ENCODE peak calls at places on chromosomes 7 and 10, in five cellular contexts. One of them, this sample, is unnamed.

GRCh38 chr7:94510582-94511456 is 1.2 kb downstream of the CASD1 start:
- DNase-seq in NCI-H2081: peak; percentile 75
- DNase-seq in activated naive CD8-positive, alpha-beta T cell treated with anti-CD3 and anti-CD28 coated beads, Interleukin-2, amount 50 U/mL, for 24 hours: peak; percentile 34
- DNase-seq in fibroblast of pulmonary artery: peak; percentile 19
- DNase-seq in activated CD4-positive, CD25-positive, alpha-beta regulatory T cell: no peak
- DNase-seq in this sample: peak; percentile 7

GRCh38 chr7:64887756-64888508 is 15.1 kb upstream of the ZNF273 start:
- DNase-seq in NCI-H2081: no peak
- DNase-seq in fibroblast of pulmonary artery: no peak
- DNase-seq in activated naive CD8-positive, alpha-beta T cell treated with anti-CD3 and anti-CD28 coated beads, Interleukin-2, amount 50 U/mL, for 24 hours: peak; percentile 63
- DNase-seq in activated CD4-positive, CD25-positive, alpha-beta regulatory T cell: peak; percentile 8
- DNase-seq in this sample: peak; percentile 8

GRCh38 chr7:54995631-54996340 is 23.0 kb upstream of the EGFR start:
- DNase-seq in activated CD4-positive, CD25-positive, alpha-beta regulatory T cell: no peak
- DNase-seq in activated naive CD8-positive, alpha-beta T cell treated with anti-CD3 and anti-CD28 coated beads, Interleukin-2, amount 50 U/mL, for 24 hours: no peak
- DNase-seq in fibroblast of pulmonary artery: peak; percentile 53
- DNase-seq in NCI-H2081: no peak
- DNase-seq in this sample: no peak

GRCh38 chr10:49149881-49150280 is 16.1 kb upstream of the FAM170B start:
- DNase-seq in activated naive CD8-positive, alpha-beta T cell treated with anti-CD3 and anti-CD28 coated beads, Interleukin-2, amount 50 U/mL, for 24 hours: no peak
- DNase-seq in NCI-H2081: no peak
- DNase-seq in activated CD4-positive, CD25-positive, alpha-beta regulatory T cell: no peak
- DNase-seq in fibroblast of pulmonary artery: no peak
- DNase-seq in this sample: no peak

GRCh38 chr10:102432162-102432950 is at the start of gene CUEDC2:
- DNase-seq in fibroblast of pulmonary artery: peak; percentile 98
- DNase-seq in activated CD4-positive, CD25-positive, alpha-beta regulatory T cell: peak; percentile 82
- DNase-seq in NCI-H2081: peak; percentile 90
- DNase-seq in activated naive CD8-positive, alpha-beta T cell treated with anti-CD3 and anti-CD28 coated beads, Interleukin-2, amount 50 U/mL, for 24 hours: peak; percentile 99
- DNase-seq in this sample: peak; percentile 90

GRCh38 chr10:73759512-73760115 is 15.4 kb downstream of the SEC24C start:
- DNase-seq in activated CD4-positive, CD25-positive, alpha-beta regulatory T cell: no peak
- DNase-seq in fibroblast of pulmonary artery: no peak
- DNase-seq in NCI-H2081: no peak
- DNase-seq in activated naive CD8-positive, alpha-beta T cell treated with anti-CD3 and anti-CD28 coated beads, Interleukin-2, amount 50 U/mL, for 24 hours: no peak
- DNase-seq in this sample: peak; percentile 36

GRCh38 chr7:148253629-148254028 is 336.9 kb upstream of the C7orf33 start:
- DNase-seq in NCI-H2081: no peak
- DNase-seq in activated CD4-positive, CD25-positive, alpha-beta regulatory T cell: no peak
- DNase-seq in activated naive CD8-positive, alpha-beta T cell treated with anti-CD3 and anti-CD28 coated beads, Interleukin-2, amount 50 U/mL, for 24 hours: no peak
- DNase-seq in fibroblast of pulmonary artery: no peak
- DNase-seq in this sample: no peak

GRCh38 chr7:117269417-117269816 is 53.4 kb downstream of the WNT2 start:
- DNase-seq in fibroblast of pulmonary artery: peak; percentile 87
- DNase-seq in NCI-H2081: no peak
- DNase-seq in activated naive CD8-positive, alpha-beta T cell treated with anti-CD3 and anti-CD28 coated beads, Interleukin-2, amount 50 U/mL, for 24 hours: no peak
- DNase-seq in activated CD4-positive, CD25-positive, alpha-beta regulatory T cell: no peak
- DNase-seq in this sample: no peak

GRCh38 chr7:157498690-157499089 is 161.9 kb downstream of the DNAJB6 start:
- DNase-seq in NCI-H2081: no peak
- DNase-seq in activated naive CD8-positive, alpha-beta T cell treated with anti-CD3 and anti-CD28 coated beads, Interleukin-2, amount 50 U/mL, for 24 hours: no peak
- DNase-seq in fibroblast of pulmonary artery: no peak
- DNase-seq in activated CD4-positive, CD25-positive, alpha-beta regulatory T cell: no peak
- DNase-seq in this sample: no peak

GRCh38 chr7:128361463-128362441 is at the start of gene PRRT4:
- DNase-seq in activated CD4-positive, CD25-positive, alpha-beta regulatory T cell: peak; percentile 12
- DNase-seq in activated naive CD8-positive, alpha-beta T cell treated with anti-CD3 and anti-CD28 coated beads, Interleukin-2, amount 50 U/mL, for 24 hours: peak; percentile 30
- DNase-seq in NCI-H2081: peak; percentile 44
- DNase-seq in fibroblast of pulmonary artery: no peak
- DNase-seq in this sample: peak; percentile 42

GRCh38 chr7:29281782-29282541 is 87.4 kb downstream of the CHN2 start:
- DNase-seq in NCI-H2081: peak; percentile 69
- DNase-seq in activated naive CD8-positive, alpha-beta T cell treated with anti-CD3 and anti-CD28 coated beads, Interleukin-2, amount 50 U/mL, for 24 hours: no peak
- DNase-seq in fibroblast of pulmonary artery: peak; percentile 66
- DNase-seq in activated CD4-positive, CD25-positive, alpha-beta regulatory T cell: no peak
- DNase-seq in this sample: no peak

GRCh38 chr10:46064269-46064817 is 18.3 kb upstream of the MSMB start:
- DNase-seq in NCI-H2081: no peak
- DNase-seq in activated naive CD8-positive, alpha-beta T cell treated with anti-CD3 and anti-CD28 coated beads, Interleukin-2, amount 50 U/mL, for 24 hours: no peak
- DNase-seq in fibroblast of pulmonary artery: no peak
- DNase-seq in activated CD4-positive, CD25-positive, alpha-beta regulatory T cell: no peak
- DNase-seq in this sample: no peak

GRCh38 chr10:23467024-23467423 is 28.1 kb downstream of the OTUD1 start:
- DNase-seq in activated CD4-positive, CD25-positive, alpha-beta regulatory T cell: no peak
- DNase-seq in fibroblast of pulmonary artery: no peak
- DNase-seq in activated naive CD8-positive, alpha-beta T cell treated with anti-CD3 and anti-CD28 coated beads, Interleukin-2, amount 50 U/mL, for 24 hours: no peak
- DNase-seq in NCI-H2081: no peak
- DNase-seq in this sample: no peak

GRCh38 chr10:110774069-110775021 is 97.4 kb upstream of the PDCD4 start:
- DNase-seq in activated naive CD8-positive, alpha-beta T cell treated with anti-CD3 and anti-CD28 coated beads, Interleukin-2, amount 50 U/mL, for 24 hours: peak; percentile 46
- DNase-seq in NCI-H2081: no peak
- DNase-seq in fibroblast of pulmonary artery: peak; percentile 46
- DNase-seq in activated CD4-positive, CD25-positive, alpha-beta regulatory T cell: no peak
- DNase-seq in this sample: no peak

GRCh38 chr10:102352066-102352715 is 43.3 kb upstream of the NFKB2 start:
- DNase-seq in NCI-H2081: peak; percentile 54
- DNase-seq in activated CD4-positive, CD25-positive, alpha-beta regulatory T cell: peak; percentile 49
- DNase-seq in activated naive CD8-positive, alpha-beta T cell treated with anti-CD3 and anti-CD28 coated beads, Interleukin-2, amount 50 U/mL, for 24 hours: peak; percentile 77
- DNase-seq in fibroblast of pulmonary artery: peak; percentile 72
- DNase-seq in this sample: peak; percentile 73

GRCh38 chr7:405489-406211 is 114.0 kb downstream of the PDGFA start:
- DNase-seq in activated naive CD8-positive, alpha-beta T cell treated with anti-CD3 and anti-CD28 coated beads, Interleukin-2, amount 50 U/mL, for 24 hours: no peak
- DNase-seq in activated CD4-positive, CD25-positive, alpha-beta regulatory T cell: no peak
- DNase-seq in NCI-H2081: no peak
- DNase-seq in fibroblast of pulmonary artery: no peak
- DNase-seq in this sample: no peak

GRCh38 chr7:20219446-20220292 is 2.5 kb upstream of the MACC1 start:
- DNase-seq in NCI-H2081: peak; percentile 55
- DNase-seq in activated CD4-positive, CD25-positive, alpha-beta regulatory T cell: no peak
- DNase-seq in fibroblast of pulmonary artery: peak; percentile 96
- DNase-seq in activated naive CD8-positive, alpha-beta T cell treated with anti-CD3 and anti-CD28 coated beads, Interleukin-2, amount 50 U/mL, for 24 hours: peak; percentile 14
- DNase-seq in this sample: no peak

GRCh38 chr10:121702351-121703320 is 104.4 kb upstream of the FGFR2 start:
- DNase-seq in NCI-H2081: no peak
- DNase-seq in activated CD4-positive, CD25-positive, alpha-beta regulatory T cell: no peak
- DNase-seq in fibroblast of pulmonary artery: peak; percentile 12
- DNase-seq in activated naive CD8-positive, alpha-beta T cell treated with anti-CD3 and anti-CD28 coated beads, Interleukin-2, amount 50 U/mL, for 24 hours: no peak
- DNase-seq in this sample: no peak

GRCh38 chr10:44240766-44241165 is 144.1 kb downstream of the CXCL12 start:
- DNase-seq in activated CD4-positive, CD25-positive, alpha-beta regulatory T cell: no peak
- DNase-seq in fibroblast of pulmonary artery: peak; percentile 15
- DNase-seq in NCI-H2081: no peak
- DNase-seq in activated naive CD8-positive, alpha-beta T cell treated with anti-CD3 and anti-CD28 coated beads, Interleukin-2, amount 50 U/mL, for 24 hours: no peak
- DNase-seq in this sample: no peak

GRCh38 chr10:35572583-35572982 is 32.6 kb upstream of the GJD4 start:
- DNase-seq in NCI-H2081: no peak
- DNase-seq in activated CD4-positive, CD25-positive, alpha-beta regulatory T cell: no peak
- DNase-seq in fibroblast of pulmonary artery: peak; percentile 26
- DNase-seq in activated naive CD8-positive, alpha-beta T cell treated with anti-CD3 and anti-CD28 coated beads, Interleukin-2, amount 50 U/mL, for 24 hours: no peak
- DNase-seq in this sample: no peak

GRCh38 chr7:150826061-150826849 is 25.7 kb downstream of the TMEM176A start:
- DNase-seq in activated CD4-positive, CD25-positive, alpha-beta regulatory T cell: no peak
- DNase-seq in NCI-H2081: no peak
- DNase-seq in activated naive CD8-positive, alpha-beta T cell treated with anti-CD3 and anti-CD28 coated beads, Interleukin-2, amount 50 U/mL, for 24 hours: no peak
- DNase-seq in fibroblast of pulmonary artery: no peak
- DNase-seq in this sample: no peak

GRCh38 chr7:139734395-139734794 is 43.4 kb downstream of the HIPK2 start:
- DNase-seq in fibroblast of pulmonary artery: peak; percentile 99
- DNase-seq in NCI-H2081: no peak
- DNase-seq in activated CD4-positive, CD25-positive, alpha-beta regulatory T cell: no peak
- DNase-seq in activated naive CD8-positive, alpha-beta T cell treated with anti-CD3 and anti-CD28 coated beads, Interleukin-2, amount 50 U/mL, for 24 hours: no peak
- DNase-seq in this sample: no peak

GRCh38 chr7:132580277-132580676 is 4.0 kb upstream of the PLXNA4 start:
- DNase-seq in activated CD4-positive, CD25-positive, alpha-beta regulatory T cell: no peak
- DNase-seq in fibroblast of pulmonary artery: peak; percentile 11
- DNase-seq in NCI-H2081: no peak
- DNase-seq in activated naive CD8-positive, alpha-beta T cell treated with anti-CD3 and anti-CD28 coated beads, Interleukin-2, amount 50 U/mL, for 24 hours: no peak
- DNase-seq in this sample: no peak

GRCh38 chr10:86242761-86243160 is 123.8 kb downstream of the GRID1 start:
- DNase-seq in activated CD4-positive, CD25-positive, alpha-beta regulatory T cell: no peak
- DNase-seq in fibroblast of pulmonary artery: no peak
- DNase-seq in NCI-H2081: no peak
- DNase-seq in activated naive CD8-positive, alpha-beta T cell treated with anti-CD3 and anti-CD28 coated beads, Interleukin-2, amount 50 U/mL, for 24 hours: no peak
- DNase-seq in this sample: no peak

GRCh38 chr7:146764458-146764857 is 647.9 kb downstream of the CNTNAP2 start:
- DNase-seq in activated CD4-positive, CD25-positive, alpha-beta regulatory T cell: no peak
- DNase-seq in NCI-H2081: no peak
- DNase-seq in activated naive CD8-positive, alpha-beta T cell treated with anti-CD3 and anti-CD28 coated beads, Interleukin-2, amount 50 U/mL, for 24 hours: no peak
- DNase-seq in fibroblast of pulmonary artery: no peak
- DNase-seq in this sample: no peak

GRCh38 chr10:125011926-125012705 is 70.2 kb downstream of the ZRANB1 start:
- DNase-seq in fibroblast of pulmonary artery: no peak
- DNase-seq in activated CD4-positive, CD25-positive, alpha-beta regulatory T cell: no peak
- DNase-seq in NCI-H2081: no peak
- DNase-seq in activated naive CD8-positive, alpha-beta T cell treated with anti-CD3 and anti-CD28 coated beads, Interleukin-2, amount 50 U/mL, for 24 hours: no peak
- DNase-seq in this sample: no peak

GRCh38 chr7:19405546-19405945 is 260.3 kb upstream of the FERD3L start:
- DNase-seq in fibroblast of pulmonary artery: peak; percentile 82
- DNase-seq in activated CD4-positive, CD25-positive, alpha-beta regulatory T cell: no peak
- DNase-seq in NCI-H2081: no peak
- DNase-seq in activated naive CD8-positive, alpha-beta T cell treated with anti-CD3 and anti-CD28 coated beads, Interleukin-2, amount 50 U/mL, for 24 hours: no peak
- DNase-seq in this sample: no peak

GRCh38 chr7:12291870-12292269 is 80.8 kb downstream of the TMEM106B start:
- DNase-seq in activated naive CD8-positive, alpha-beta T cell treated with anti-CD3 and anti-CD28 coated beads, Interleukin-2, amount 50 U/mL, for 24 hours: no peak
- DNase-seq in activated CD4-positive, CD25-positive, alpha-beta regulatory T cell: no peak
- DNase-seq in NCI-H2081: no peak
- DNase-seq in fibroblast of pulmonary artery: peak; percentile 12
- DNase-seq in this sample: no peak

GRCh38 chr10:76428541-76429330 is 997.3 kb downstream of the LRMDA start:
- DNase-seq in fibroblast of pulmonary artery: peak; percentile 92
- DNase-seq in NCI-H2081: no peak
- DNase-seq in activated naive CD8-positive, alpha-beta T cell treated with anti-CD3 and anti-CD28 coated beads, Interleukin-2, amount 50 U/mL, for 24 hours: no peak
- DNase-seq in activated CD4-positive, CD25-positive, alpha-beta regulatory T cell: no peak
- DNase-seq in this sample: no peak

GRCh38 chr10:7410800-7411670 is at the start of gene SFMBT2:
- DNase-seq in activated CD4-positive, CD25-positive, alpha-beta regulatory T cell: peak; percentile 33
- DNase-seq in NCI-H2081: peak; percentile 43
- DNase-seq in activated naive CD8-positive, alpha-beta T cell treated with anti-CD3 and anti-CD28 coated beads, Interleukin-2, amount 50 U/mL, for 24 hours: peak; percentile 64
- DNase-seq in fibroblast of pulmonary artery: peak; percentile 72
- DNase-seq in this sample: peak; percentile 48

GRCh38 chr7:158345731-158346130 is 241.9 kb downstream of the PTPRN2 start:
- DNase-seq in fibroblast of pulmonary artery: no peak
- DNase-seq in activated CD4-positive, CD25-positive, alpha-beta regulatory T cell: no peak
- DNase-seq in activated naive CD8-positive, alpha-beta T cell treated with anti-CD3 and anti-CD28 coated beads, Interleukin-2, amount 50 U/mL, for 24 hours: no peak
- DNase-seq in NCI-H2081: no peak
- DNase-seq in this sample: no peak

GRCh38 chr7:151114151-151115090 is 28.1 kb downstream of the AGAP3 start:
- DNase-seq in fibroblast of pulmonary artery: peak; percentile 35
- DNase-seq in activated naive CD8-positive, alpha-beta T cell treated with anti-CD3 and anti-CD28 coated beads, Interleukin-2, amount 50 U/mL, for 24 hours: no peak
- DNase-seq in activated CD4-positive, CD25-positive, alpha-beta regulatory T cell: no peak
- DNase-seq in NCI-H2081: no peak
- DNase-seq in this sample: no peak

GRCh38 chr10:21173964-21174669 is 277.0 kb upstream of the NEBL start:
- DNase-seq in fibroblast of pulmonary artery: peak; percentile 24
- DNase-seq in activated CD4-positive, CD25-positive, alpha-beta regulatory T cell: no peak
- DNase-seq in activated naive CD8-positive, alpha-beta T cell treated with anti-CD3 and anti-CD28 coated beads, Interleukin-2, amount 50 U/mL, for 24 hours: peak; percentile 46
- DNase-seq in NCI-H2081: peak; percentile 66
- DNase-seq in this sample: no peak

GRCh38 chr10:50593523-50593922 is 30.2 kb downstream of the SGMS1 start:
- DNase-seq in fibroblast of pulmonary artery: peak; percentile 29
- DNase-seq in NCI-H2081: no peak
- DNase-seq in activated CD4-positive, CD25-positive, alpha-beta regulatory T cell: no peak
- DNase-seq in activated naive CD8-positive, alpha-beta T cell treated with anti-CD3 and anti-CD28 coated beads, Interleukin-2, amount 50 U/mL, for 24 hours: no peak
- DNase-seq in this sample: no peak

GRCh38 chr10:75464478-75465090 is 33.2 kb downstream of the LRMDA start:
- DNase-seq in activated naive CD8-positive, alpha-beta T cell treated with anti-CD3 and anti-CD28 coated beads, Interleukin-2, amount 50 U/mL, for 24 hours: no peak
- DNase-seq in fibroblast of pulmonary artery: no peak
- DNase-seq in NCI-H2081: no peak
- DNase-seq in activated CD4-positive, CD25-positive, alpha-beta regulatory T cell: no peak
- DNase-seq in this sample: no peak

GRCh38 chr7:122682805-122683204 is 16.1 kb downstream of the RNF133 start:
- DNase-seq in NCI-H2081: no peak
- DNase-seq in activated CD4-positive, CD25-positive, alpha-beta regulatory T cell: no peak
- DNase-seq in activated naive CD8-positive, alpha-beta T cell treated with anti-CD3 and anti-CD28 coated beads, Interleukin-2, amount 50 U/mL, for 24 hours: no peak
- DNase-seq in fibroblast of pulmonary artery: no peak
- DNase-seq in this sample: no peak

GRCh38 chr7:133698127-133698526 is 429.0 kb upstream of the LRGUK start:
- DNase-seq in fibroblast of pulmonary artery: no peak
- DNase-seq in NCI-H2081: no peak
- DNase-seq in activated naive CD8-positive, alpha-beta T cell treated with anti-CD3 and anti-CD28 coated beads, Interleukin-2, amount 50 U/mL, for 24 hours: no peak
- DNase-seq in activated CD4-positive, CD25-positive, alpha-beta regulatory T cell: no peak
- DNase-seq in this sample: no peak

This sample was measured in CD4-positive, alpha-beta T cell.